ENCODE peak calls at places on chromosomes 7 and 10, in six cellular contexts. M, Z, L, W, A and N are unnamed samples.

GRCh38 chr7:49398730-49399129 is 374.7 kb upstream of the VWC2 start:
- DNase-seq in A (no peak), L (peak; percentile 0), M (no peak), Z (no peak), W (no peak), N (no peak)

GRCh38 chr7:140317597-140317996 is 80.7 kb downstream of the SLC37A3 start:
- DNase-seq in M (no peak), W (no peak), Z (no peak), L (peak; percentile 15), A (no peak), N (no peak)

GRCh38 chr7:17985473-17986239 is 42.0 kb downstream of the PRPS1L1 start:
- DNase-seq in Z (no peak), A (no peak), W (no peak), M (no peak), L (no peak), N (no peak)

GRCh38 chr7:14714161-14714728 is 188.3 kb downstream of the DGKB start:
- DNase-seq in W (no peak), Z (no peak), L (no peak), M (no peak), A (no peak), N (no peak)

GRCh38 chr7:100975391-100975821 is 6.0 kb downstream of the MUC12 start:
- DNase-seq in W (no peak), Z (no peak), M (no peak), A (no peak), L (no peak), N (no peak)

GRCh38 chr7:133114519-133114918 is 32.6 kb upstream of the CHCHD3 start:
- DNase-seq in Z (no peak), L (no peak), M (no peak), A (no peak), W (no peak), N (no peak)

GRCh38 chr7:127885222-127885772 is 145.9 kb downstream of the LRRC4 start:
- DNase-seq in W (no peak), M (no peak), A (no peak), L (no peak), Z (no peak), N (no peak)

GRCh38 chr7:117656806-117657205 is 177.0 kb downstream of the CFTR start:
- DNase-seq in L (no peak), W (no peak), Z (no peak), M (no peak), A (no peak), N (no peak)

GRCh38 chr7:128409435-128410091 is at the start of gene IMPDH1:
- DNase-seq in W (no peak), A (peak; percentile 86), Z (peak; percentile 61), L (peak; percentile 71), M (peak; percentile 92), N (peak; percentile 86)

DNA sequence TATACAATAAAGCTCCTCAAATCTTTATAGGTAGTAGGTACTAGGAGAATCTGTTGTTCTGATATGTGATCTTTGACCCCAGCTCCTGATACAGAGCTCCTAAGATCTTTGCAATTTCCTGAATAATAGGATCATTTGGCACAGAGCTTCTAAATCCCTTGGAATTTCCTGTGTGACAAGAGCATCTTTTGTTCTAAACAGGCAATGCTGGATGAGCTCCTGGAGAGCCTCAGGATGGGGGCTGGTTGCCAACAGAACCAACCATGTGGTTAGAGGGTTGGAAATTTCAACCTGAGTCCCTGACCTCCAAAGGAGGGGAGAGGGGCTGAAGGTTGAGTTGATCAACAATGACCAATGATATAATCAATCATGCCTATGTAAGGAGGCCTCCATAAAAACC is 629.0 kb downstream of the CCSER2 start:
- DNase-seq in Z (no peak), M (no peak), L (no peak), W (no peak), A (no peak), N (peak; percentile 6)
- H2BK120ac ChIP-seq in Z (no peak overlapping the region), M (no peak overlapping the region), L (no peak overlapping the region), W (no peak overlapping the region), A (no peak overlapping the region), N (no peak overlapping the region)

GRCh38 chr10:99731296-99732032 is 463 bp downstream of the COX15 start:
- DNase-seq in M (no peak), L (no peak), Z (no peak), A (peak; percentile 9), W (no peak), N (no peak)
- H3K23ac ChIP-seq in M (no peak overlapping the region), L (no peak overlapping the region), Z (peak overlapping the region; percentile 68), A (peak overlapping the region; percentile 90), W (no peak overlapping the region), N (no peak overlapping the region)

GRCh38 chr10:24320373-24320772 is 111.4 kb downstream of the KIAA1217 start:
- DNase-seq in L (no peak), Z (no peak), M (no peak), A (no peak), W (no peak), N (no peak)

DNA sequence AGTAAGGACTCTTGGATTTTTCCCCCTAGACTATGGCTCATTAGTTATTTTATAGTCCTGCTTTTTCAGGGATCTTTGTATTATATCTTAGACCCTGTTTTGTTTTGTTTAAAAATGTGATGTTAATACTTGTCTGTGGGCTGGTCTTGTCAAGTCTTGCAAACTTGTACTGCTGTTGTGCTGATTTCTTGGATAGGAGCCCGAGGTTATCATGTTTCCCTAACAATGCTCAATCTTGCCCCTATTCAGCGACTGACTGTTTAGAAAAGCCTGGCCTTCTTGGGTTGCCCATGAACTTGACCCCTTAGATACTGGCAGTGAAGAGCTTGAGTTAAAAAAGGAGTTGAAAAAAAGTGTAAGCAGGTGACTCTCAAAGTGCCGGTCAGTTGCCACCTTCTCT is 115.7 kb downstream of the KIAA1217 start:
- DNase-seq in M (no peak), L (no peak), Z (no peak), W (no peak), A (no peak), N (no peak)
- H2BK120ac ChIP-seq in M (no peak overlapping the region), L (no peak overlapping the region), Z (no peak overlapping the region), W (no peak overlapping the region), A (no peak overlapping the region), N (no peak overlapping the region)

DNA sequence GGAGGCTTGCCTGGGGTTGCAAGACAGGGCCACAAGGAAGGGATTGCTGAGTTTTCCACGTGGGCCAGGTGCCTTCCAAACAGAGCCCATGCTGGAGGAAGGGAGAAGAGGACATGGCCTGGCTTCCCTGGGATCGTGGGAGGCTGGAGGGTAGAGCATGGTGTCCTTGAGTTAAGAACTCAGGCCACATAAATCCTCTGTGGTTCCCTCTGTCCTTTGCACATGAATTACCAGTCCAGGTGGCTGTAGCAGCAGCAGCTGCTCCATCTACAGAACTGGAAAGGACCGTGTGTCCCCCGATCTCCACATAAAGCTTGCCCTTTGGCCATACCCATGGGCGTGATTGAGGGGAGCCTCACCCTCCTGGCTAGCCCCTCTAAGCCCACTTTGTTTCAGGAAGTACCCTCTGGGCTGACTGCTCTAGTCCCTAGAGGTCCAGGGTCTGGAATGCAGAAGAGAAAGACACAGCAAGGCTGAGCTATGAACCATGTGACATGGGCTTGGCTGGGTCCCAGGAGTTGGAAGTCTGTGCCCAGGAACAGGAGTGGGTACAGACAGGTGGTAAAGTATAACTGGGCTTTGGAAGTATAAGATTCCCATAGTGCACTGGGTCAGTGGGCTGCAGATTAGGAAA is 84.9 kb downstream of the C10orf105 start:
- DNase-seq in W (no peak), Z (no peak), M (no peak), A (no peak), L (no peak), N (no peak)
- H3K23ac ChIP-seq in W (no peak overlapping the region), Z (no peak overlapping the region), M (no peak overlapping the region), A (no peak overlapping the region), L (no peak overlapping the region), N (no peak overlapping the region)